ENCODE peak calls at places on chromosome 18, in ten cellular contexts. N is gastrocnemius medialis, C is lower lobe of right lung, L is transverse colon, P is A673, X is astrocyte of the spinal cord, H is IMR-90, O is kidney, M is tibial artery, D is omental fat pad. R is an unnamed sample.

GRCh38 chr18:79911871-79912270 is 39.6 kb downstream of the SLC66A2 start:
- DNase-seq in D (no peak), H (no peak), N (peak), X (no peak), O (peak), P (no peak), L (peak), M (no peak), C (peak), R (no peak)

GRCh38 chr18:28086530-28087172 is 90.3 kb downstream of the CDH2 start:
- DNase-seq in D (no peak), O (no peak), X (peak), P (peak), H (peak), M (no peak), C (no peak), L (no peak), N (no peak), R (no peak)

GRCh38 chr18:31616586-31616985 is 24.9 kb downstream of the TTR start:
- DNase-seq in O (no peak), D (no peak), C (no peak), M (no peak), L (no peak), P (no peak), N (no peak), H (no peak), X (no peak), R (no peak)

GRCh38 chr18:79918089-79919011 is 33.1 kb downstream of the SLC66A2 start:
- DNase-seq in C (peak), D (peak), M (peak), H (no peak), X (no peak), L (peak), P (no peak), O (peak), N (peak), R (no peak)

GRCh38 chr18:59917422-59917821 is 17.6 kb downstream of the PMAIP1 start:
- DNase-seq in H (peak), L (no peak), D (no peak), N (peak), P (no peak), X (no peak), C (no peak), M (no peak), O (no peak), R (no peak)

GRCh38 chr18:75207298-75208054 is 1.5 kb downstream of the PTGR3 start:
- DNase-seq in N (no peak), D (no peak), O (no peak), X (peak), H (peak), P (no peak), C (no peak), M (no peak), L (peak), R (peak)

GRCh38 chr18:79378416-79379250 is 17.1 kb upstream of the NFATC1 start:
- DNase-seq in N (peak), M (peak), P (peak), H (peak), C (peak), D (peak), O (peak), X (peak), L (peak), R (peak)

GRCh38 chr18:13051950-13052349 is 60.8 kb downstream of the CEP192 start:
- DNase-seq in O (no peak), X (no peak), H (no peak), D (no peak), P (no peak), L (no peak), C (no peak), N (no peak), M (no peak), R (peak)

GRCh38 chr18:53153281-53153680 is 813.3 kb downstream of the DCC start:
- DNase-seq in O (no peak), N (no peak), C (no peak), X (no peak), D (no peak), H (no peak), P (peak), M (no peak), L (peak), R (peak)

GRCh38 chr18:2919600-2919999 is 72.8 kb downstream of the EMILIN2 start:
- DNase-seq in H (no peak), L (no peak), C (no peak), P (no peak), O (no peak), M (no peak), X (no peak), N (no peak), D (no peak), R (no peak)

GRCh38 chr18:12769136-12769535 is 66.3 kb downstream of the PSMG2 start:
- DNase-seq in L (no peak), D (no peak), M (no peak), C (no peak), N (no peak), P (no peak), X (no peak), H (no peak), O (no peak), R (no peak)

GRCh38 chr18:48857023-48857694 is 93.6 kb downstream of the SMAD7 start:
- DNase-seq in C (no peak), L (no peak), H (no peak), O (peak), N (no peak), M (no peak), X (no peak), P (no peak), D (no peak), R (no peak)

GRCh38 chr18:32093523-32093922 is 1.8 kb downstream of the RNF138 start:
- DNase-seq in O (no peak), P (peak), X (no peak), C (no peak), N (no peak), H (peak), M (no peak), L (peak), D (no peak), R (peak)

GRCh38 chr18:59996370-59996966 is 96.7 kb downstream of the PMAIP1 start:
- DNase-seq in P (peak), C (no peak), M (no peak), L (peak), H (peak), O (no peak), D (no peak), X (peak), N (no peak), R (peak)

GRCh38 chr18:8084160-8084559 is 517.0 kb downstream of the PTPRM start:
- DNase-seq in X (peak), C (no peak), M (no peak), O (no peak), H (peak), P (peak), N (peak), D (no peak), L (no peak), R (no peak)

GRCh38 chr18:2997429-2997828 is 15.5 kb downstream of the LPIN2 start:
- DNase-seq in L (no peak), H (no peak), O (no peak), N (no peak), M (no peak), P (no peak), D (no peak), C (no peak), X (no peak), R (no peak)

GRCh38 chr18:50614838-50615237 is 55.0 kb downstream of the MAPK4 start:
- DNase-seq in M (peak), O (no peak), L (no peak), H (no peak), C (no peak), N (peak), D (no peak), X (no peak), P (no peak), R (no peak)

GRCh38 chr18:46414863-46415262 is 242.2 kb downstream of the LOXHD1 start:
- DNase-seq in P (no peak), H (no peak), O (no peak), D (no peak), C (no peak), N (no peak), L (no peak), M (no peak), X (no peak), R (no peak)

GRCh38 chr18:54762386-54762785 is 65.9 kb upstream of the RAB27B start:
- DNase-seq in O (no peak), X (no peak), H (no peak), N (no peak), C (no peak), M (no peak), P (peak), L (no peak), D (no peak), R (no peak)

GRCh38 chr18:1062592-1062991 is 157.9 kb downstream of the ADCYAP1 start:
- DNase-seq in H (no peak), O (no peak), D (no peak), N (no peak), L (no peak), P (no peak), X (no peak), C (no peak), M (no peak), R (no peak)

GRCh38 chr18:62331581-62332436 is 6.7 kb downstream of the TNFRSF11A start:
- DNase-seq in P (no peak), N (peak), M (peak), H (peak), C (no peak), O (no peak), L (no peak), D (no peak), X (peak), R (no peak)

GRCh38 chr18:46679846-46680598 is 23.0 kb upstream of the LOXHD1 start:
- DNase-seq in N (no peak), X (no peak), L (no peak), D (no peak), H (no peak), C (no peak), O (peak), M (no peak), P (no peak), R (no peak)

GRCh38 chr18:57947117-57947516 is 96.9 kb upstream of the NEDD4L start:
- DNase-seq in P (no peak), M (no peak), O (no peak), N (no peak), H (no peak), L (no peak), X (no peak), D (no peak), C (no peak), R (no peak)

GRCh38 chr18:79394438-79395307 is 1.1 kb upstream of the NFATC1 start:
- DNase-seq in X (peak), L (no peak), D (no peak), H (peak), P (peak), O (peak), M (peak), N (no peak), C (no peak), R (peak)

GRCh38 chr18:29459986-29460385 is 1283.1 kb upstream of the CDH2 start:
- DNase-seq in D (no peak), C (no peak), N (no peak), O (no peak), M (no peak), X (no peak), H (no peak), P (no peak), L (no peak), R (no peak)

GRCh38 chr18:32237024-32237423 is 47.2 kb downstream of the MEP1B start:
- DNase-seq in D (no peak), L (no peak), X (no peak), C (no peak), O (no peak), H (no peak), M (no peak), N (no peak), P (no peak), R (no peak)

GRCh38 chr18:48827321-48828200 is 123.2 kb downstream of the SMAD7 start:
- DNase-seq in O (peak), D (peak), P (peak), N (peak), C (peak), L (no peak), X (peak), M (peak), H (peak), R (no peak)

GRCh38 chr18:76986391-76986790 is 146.2 kb downstream of the MBP start:
- DNase-seq in C (no peak), O (no peak), P (no peak), M (no peak), L (no peak), D (no peak), N (no peak), X (no peak), H (no peak), R (no peak)

GRCh38 chr18:44678725-44679055 is 2.0 kb upstream of the SETBP1 start:
- DNase-seq in L (no peak), H (no peak), P (no peak), D (no peak), N (no peak), M (no peak), O (no peak), X (no peak), C (no peak), R (peak)
- TF ChIP-seq CTCF in L (no peak), H (no peak), P (no peak), D (no peak), N (no peak), M (no peak), O (no peak), X (no peak), C (no peak), R (no peak)

GRCh38 chr18:14086459-14087231 is 45.6 kb downstream of the ZNF519 start:
- DNase-seq in P (peak), D (no peak), L (no peak), H (peak), X (peak), N (no peak), C (no peak), M (no peak), O (no peak), R (peak)
- TF ChIP-seq CTCF in P (peak), D (no peak), L (peak), H (peak), X (peak), N (peak), C (peak), M (no peak), O (peak), R (peak)

GRCh38 chr18:66560092-66560491 is 43.8 kb downstream of the CDH19 start:
- DNase-seq in N (no peak), D (no peak), H (no peak), L (no peak), X (peak), M (no peak), P (peak), C (no peak), O (no peak), R (no peak)
- TF ChIP-seq CTCF in N (no peak), D (no peak), H (no peak), L (peak), X (peak), M (no peak), P (peak), C (peak), O (no peak), R (no peak)

GRCh38 chr18:63443820-63444219 is 21.5 kb upstream of the VPS4B start:
- DNase-seq in D (no peak), H (no peak), M (no peak), L (no peak), C (no peak), N (no peak), X (no peak), O (no peak), P (no peak), R (no peak)
- TF ChIP-seq CTCF in D (no peak), H (no peak), M (no peak), L (no peak), C (no peak), N (no peak), X (no peak), O (no peak), P (no peak), R (no peak)

GRCh38 chr18:24601624-24602023 is 141.2 kb downstream of the HRH4 start:
- DNase-seq in L (no peak), M (no peak), O (no peak), H (no peak), X (no peak), C (no peak), P (no peak), D (no peak), N (no peak), R (no peak)
- TF ChIP-seq CTCF in L (no peak), M (no peak), O (no peak), H (no peak), X (no peak), C (no peak), P (no peak), D (no peak), N (no peak), R (no peak)